ENCODE peak calls at places on chromosomes 13 and 19, in nine cellular contexts. V, N, Z, B, I, T, G, Y and U are unnamed samples.

GRCh38 chr13:27374126-27374613 is 50.2 kb upstream of the GTF3A start:
- DNase-seq in I (no peak), T (no peak), B (no peak), Z (no peak), N (no peak), Y (no peak), V (no peak), G (no peak), U (no peak)

GRCh38 chr19:1073956-1074511 is 7.1 kb downstream of the ARHGAP45 start:
- DNase-seq in G (no peak), V (no peak), Z (no peak), T (no peak), I (no peak), B (no peak), N (no peak), Y (no peak), U (no peak)

GRCh38 chr13:50071399-50071798 is 56.2 kb downstream of the KCNRG start:
- DNase-seq in N (no peak), Y (no peak), Z (no peak), G (peak; percentile 42), I (no peak), B (no peak), V (no peak), T (no peak), U (no peak)

GRCh38 chr13:85197431-85197830 is 601.8 kb downstream of the SLITRK6 start:
- DNase-seq in I (no peak), Y (no peak), V (no peak), Z (peak; percentile 10), N (no peak), G (no peak), B (no peak), T (no peak), U (no peak)

GRCh38 chr13:52130641-52131040 is 1.8 kb upstream of the NEK5 start:
- DNase-seq in N (no peak), B (no peak), Z (no peak), Y (no peak), I (no peak), G (no peak), V (peak; percentile 48), T (no peak), U (no peak)

GRCh38 chr19:35643255-35644205 is 2.0 kb downstream of the ETV2 start:
- DNase-seq in Y (peak; percentile 78), B (peak; percentile 73), V (peak; percentile 63), G (peak; percentile 82), N (peak; percentile 84), Z (peak; percentile 75), T (no peak), I (peak; percentile 85), U (peak; percentile 86)

GRCh38 chr13:85632526-85633215 is 166.5 kb downstream of the SLITRK6 start:
- DNase-seq in Y (no peak), Z (no peak), G (no peak), B (no peak), I (no peak), T (no peak), N (no peak), V (no peak), U (no peak)

GRCh38 chr19:33664744-33665143 is 43.0 kb downstream of the CHST8 start:
- DNase-seq in V (no peak), Z (no peak), T (no peak), B (no peak), N (no peak), I (no peak), G (no peak), Y (no peak), U (no peak)

GRCh38 chr19:38375748-38376147 is 1.4 kb downstream of the PSMD8 start:
- DNase-seq in T (no peak), N (no peak), V (no peak), B (no peak), G (no peak), Z (no peak), Y (peak; percentile 34), I (no peak), U (no peak)

GRCh38 chr13:80458546-80458945 is 117.6 kb upstream of the SPRY2 start:
- DNase-seq in V (no peak), N (no peak), T (no peak), G (peak; percentile 72), Z (no peak), B (no peak), I (no peak), Y (no peak), U (no peak)

GRCh38 chr13:59531571-59532091 is 632.1 kb downstream of the DIAPH3 start:
- DNase-seq in T (peak; percentile 26), Z (no peak), B (peak; percentile 31), I (peak; percentile 62), N (peak; percentile 77), G (peak; percentile 90), V (no peak), Y (peak; percentile 92), U (no peak)

GRCh38 chr13:22927008-22927393 is 253.8 kb upstream of the SGCG start:
- DNase-seq in Y (no peak), I (no peak), T (no peak), G (no peak), Z (no peak), B (no peak), N (no peak), V (no peak), U (no peak)

GRCh38 chr13:32501058-32501457 is 37.5 kb downstream of the N4BP2L2 start:
- DNase-seq in I (no peak), T (no peak), Z (no peak), Y (no peak), B (no peak), G (no peak), V (no peak), N (no peak), U (no peak)

GRCh38 chr19:55902080-55902751 is 29.9 kb downstream of the NLRP13 start:
- DNase-seq in Z (no peak), B (no peak), N (no peak), G (no peak), V (no peak), I (no peak), T (no peak), Y (no peak), U (no peak)

GRCh38 chr13:22091222-22091970 is 420.5 kb downstream of the FGF9 start:
- DNase-seq in I (peak; percentile 25), B (no peak), Y (no peak), G (no peak), T (no peak), V (no peak), Z (no peak), N (peak; percentile 30), U (no peak)

GRCh38 chr19:18249834-18250233 is 23.6 kb upstream of the PDE4C start:
- DNase-seq in N (no peak), Z (no peak), Y (no peak), I (no peak), B (no peak), T (no peak), G (no peak), V (no peak), U (no peak)

GRCh38 chr19:18252370-18252717 is 21.9 kb downstream of the IQCN start:
- DNase-seq in V (no peak), Z (no peak), G (no peak), N (no peak), T (no peak), I (no peak), Y (no peak), B (no peak), U (no peak)

GRCh38 chr19:18253716-18254115 is 20.5 kb downstream of the IQCN start:
- DNase-seq in Y (no peak), B (no peak), I (no peak), T (no peak), N (no peak), G (no peak), Z (no peak), V (peak; percentile 98), U (no peak)

GRCh38 chr19:18253130-18253529 is 21.1 kb downstream of the IQCN start:
- DNase-seq in Y (no peak), T (no peak), Z (no peak), V (no peak), N (no peak), G (no peak), B (no peak), I (no peak), U (no peak)

GRCh38 chr19:18251587-18252369 is 22.5 kb downstream of the IQCN start:
- DNase-seq in B (peak; percentile 61), I (peak; percentile 84), V (peak; percentile 64), N (peak; percentile 75), Z (peak; percentile 52), T (no peak), G (peak; percentile 53), Y (peak; percentile 69), U (peak; percentile 86)
- TF ChIP-seq CTCF in B (peak; percentile 97), I (peak; percentile 97), V (peak; percentile 100), N (peak; percentile 96), Z (peak; percentile 91), T (peak; percentile 85), G (peak; percentile 91), Y (peak; percentile 89), U (peak; percentile 85)

GRCh38 chr13:41596190-41596589 is 138.8 kb downstream of the RGCC start:
- DNase-seq in G (no peak), T (no peak), B (no peak), I (no peak), V (no peak), Y (no peak), N (no peak), Z (no peak), U (no peak)
- TF ChIP-seq CTCF in G (peak; percentile 19), T (no peak), B (no peak), I (no peak), V (no peak), Y (no peak), N (no peak), Z (no peak), U (no peak)

GRCh38 chr19:54189020-54189667 is at the start of gene MBOAT7:
- DNase-seq in G (no peak), T (no peak), Z (no peak), V (peak; percentile 56), Y (no peak), N (no peak), I (no peak), B (no peak), U (peak; percentile 88)
- TF ChIP-seq CTCF in G (peak; percentile 11), T (peak; percentile 18), Z (no peak), V (no peak), Y (peak; percentile 31), N (peak; percentile 46), I (peak; percentile 60), B (peak; percentile 15), U (no peak)

GRCh38 chr19:29576761-29577661 is 29.1 kb upstream of the POP4 start:
- DNase-seq in G (no peak), N (no peak), B (no peak), Y (no peak), I (no peak), Z (no peak), V (no peak), T (no peak), U (no peak)

GRCh38 chr19:29578349-29578748 is 27.7 kb upstream of the POP4 start:
- DNase-seq in V (no peak), I (no peak), B (no peak), Y (no peak), N (no peak), Z (no peak), G (no peak), T (no peak), U (no peak)

GRCh38 chr19:29577662-29577963 is 28.5 kb upstream of the POP4 start:
- DNase-seq in V (no peak), Z (no peak), Y (no peak), I (no peak), T (no peak), G (no peak), B (no peak), N (no peak), U (no peak)

GRCh38 chr19:29574518-29574917 is 31.6 kb upstream of the POP4 start:
- DNase-seq in Z (no peak), B (no peak), Y (no peak), T (no peak), G (no peak), V (no peak), I (no peak), N (no peak), U (no peak)

GRCh38 chr19:29576043-29576442 is 30.0 kb upstream of the POP4 start:
- DNase-seq in B (no peak), T (no peak), Z (no peak), Y (no peak), G (no peak), V (no peak), N (no peak), I (no peak), U (no peak)
- TF ChIP-seq CTCF in B (no peak), T (no peak), Z (no peak), Y (no peak), G (no peak), V (no peak), N (no peak), I (no peak), U (no peak)